ENCODE peak calls at places on chromosomes 2 and 18, in four cellular contexts. B, G, Z and O are unnamed samples. For H3K9me3, the result is how much of the 10 kb centered on the place peaks cover.

GRCh38 chr2:126661001-126661400 is 5.0 kb downstream of the GYPC start:
- DNase-seq in B (no peak), G (no peak), Z (no peak), O (no peak)

GRCh38 chr2:127996160-127996559 is 31.7 kb downstream of the SAP130 start:
- DNase-seq in B (no peak), G (no peak), Z (no peak), O (no peak)

GRCh38 chr2:100857915-100858314 is 38.0 kb downstream of the NPAS2 start:
- DNase-seq in B (no peak), G (no peak), Z (no peak), O (no peak)

GRCh38 chr18:61334951-61335736 is 1.9 kb downstream of the CDH20 start:
- DNase-seq in B (no peak), G (no peak), Z (no peak), O (no peak)

GRCh38 chr2:156229724-156230362 is 102.7 kb downstream of the NR4A2 start:
- DNase-seq in B (no peak), G (no peak), Z (no peak), O (peak)

GRCh38 chr2:171430516-171431410 is 3.0 kb downstream of the METTL8 start:
- DNase-seq in B (no peak), G (no peak), Z (no peak), O (no peak)

GRCh38 chr2:3001595-3002184 is 375.9 kb downstream of the EIPR1 start:
- DNase-seq in B (no peak), G (no peak), Z (no peak), O (no peak)

GRCh38 chr2:242069018-242069417 is 199.5 kb downstream of the RTP5 start:
- DNase-seq in B (no peak), G (no peak), Z (no peak), O (no peak)

GRCh38 chr2:70546376-70546775 is 7.2 kb downstream of the TGFA start:
- DNase-seq in B (no peak), G (no peak), Z (no peak), O (no peak)

GRCh38 chr18:39506581-39506980 is 1941.0 kb upstream of the CELF4 start:
- DNase-seq in B (no peak), G (no peak), Z (no peak), O (no peak)

GRCh38 chr18:45590546-45590945 is 24.7 kb upstream of the SLC14A2 start:
- DNase-seq in B (no peak), G (no peak), Z (no peak), O (no peak)

GRCh38 chr2:149115781-149116180 is 77.3 kb downstream of the LYPD6B start:
- DNase-seq in B (no peak), G (no peak), Z (no peak), O (no peak)

GRCh38 chr2:152475982-152476381 is 141.0 kb downstream of the FMNL2 start:
- DNase-seq in B (no peak), G (no peak), Z (no peak), O (no peak)
- TF ChIP-seq SUZ12 in B (no peak), G (no peak), Z (no peak), O (no peak)

DNA sequence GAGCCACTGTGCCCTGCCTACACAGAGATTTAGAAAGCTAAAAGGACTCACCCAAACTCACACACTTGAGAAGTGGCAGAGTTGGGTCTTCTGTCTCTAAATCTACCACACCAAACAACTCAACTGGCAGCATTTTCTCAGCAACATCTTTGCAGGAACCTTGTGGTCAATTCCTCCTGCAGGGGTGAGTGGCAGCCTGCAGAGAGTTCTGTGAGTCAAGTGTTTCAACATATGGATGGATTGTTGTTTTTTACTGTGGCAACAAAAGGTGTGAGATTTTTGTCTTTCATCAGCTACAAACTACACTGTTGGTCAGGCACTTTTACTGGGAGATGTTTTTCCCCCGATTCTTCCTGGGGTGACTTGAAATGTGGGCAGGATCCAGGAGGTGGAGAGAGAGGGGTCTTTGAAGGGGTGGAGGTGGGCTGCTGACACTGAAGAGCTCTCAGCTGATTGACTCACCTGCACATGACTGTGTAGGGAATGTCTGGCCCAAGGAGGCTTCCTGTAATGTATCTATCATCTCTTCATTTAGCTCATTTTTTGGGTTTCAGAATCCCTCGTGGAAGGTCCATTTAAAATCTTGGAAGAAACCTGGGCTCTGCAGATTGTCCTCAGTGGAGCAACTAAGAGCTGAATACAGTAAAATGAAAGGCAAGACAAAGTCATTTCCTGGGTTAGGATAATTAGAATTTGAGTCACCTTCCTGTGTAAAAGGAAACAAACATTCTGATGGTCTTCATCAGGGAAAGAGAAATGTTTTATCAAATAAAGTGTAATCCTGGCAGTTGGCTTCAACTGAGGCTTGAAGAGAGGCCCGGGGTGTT is 98.6 kb downstream of the MSH2 start:
- DNase-seq in B (no peak), G (no peak), Z (no peak), O (no peak)
- H3K9me3 ChIP-seq in B (under half), G (under half), Z (under half), O (half or more)

DNA sequence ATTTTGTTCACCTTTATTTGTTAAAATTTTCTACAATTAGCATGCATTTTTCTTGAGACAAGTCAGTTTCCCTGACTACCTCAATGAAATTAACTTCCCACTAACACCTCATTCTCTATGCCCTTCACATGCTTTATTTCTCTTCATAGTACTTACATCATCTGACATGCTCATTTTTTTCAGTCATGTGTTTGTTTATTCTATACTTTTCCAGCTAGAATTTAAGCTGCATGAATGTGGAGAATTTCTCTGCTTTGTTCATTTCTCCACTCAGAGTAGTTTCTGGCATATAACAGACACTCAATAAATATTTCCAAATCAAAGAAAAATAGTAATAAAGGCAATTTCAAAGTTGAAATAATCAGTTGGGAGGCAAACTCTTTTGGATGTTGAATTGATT is 78.9 kb upstream of the SCN7A start:
- DNase-seq in B (no peak), G (no peak), Z (no peak), O (no peak)
- TF ChIP-seq SUZ12 in B (no peak), G (no peak), Z (no peak), O (no peak)

GRCh38 chr2:153165021-153165420 is 313.5 kb downstream of the RPRM start:
- DNase-seq in B (no peak), G (no peak), Z (no peak), O (no peak)

DNA sequence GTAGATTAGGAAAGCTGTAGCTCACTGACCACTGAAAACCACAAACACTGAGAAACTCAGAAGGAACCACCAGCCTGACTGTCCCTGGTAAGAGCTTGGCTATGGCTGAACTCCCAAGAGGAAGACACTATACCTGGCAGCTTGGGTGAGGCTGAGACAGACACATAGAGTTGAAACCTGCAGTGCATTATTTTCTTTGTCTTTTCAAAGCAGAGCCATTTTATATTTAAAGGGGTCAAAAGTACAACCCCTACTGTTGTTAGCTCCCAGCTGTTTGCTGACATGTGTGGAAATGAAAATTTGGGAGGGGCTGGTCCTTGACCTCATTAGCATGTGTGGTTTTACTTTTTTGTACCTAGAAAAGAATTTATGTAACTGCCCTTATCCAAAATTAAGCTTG is 309.0 kb downstream of the RPRM start:
- DNase-seq in B (no peak), G (no peak), Z (no peak), O (no peak)
- H3K9me3 ChIP-seq in B (under half), G (under half), Z (under half), O (under half)

GRCh38 chr18:59311631-59312030 is 6.8 kb downstream of the CPLX4 start:
- DNase-seq in B (no peak), G (no peak), Z (no peak), O (no peak)
- TF ChIP-seq SUZ12 in B (no peak), G (no peak), Z (no peak), O (no peak)

DNA sequence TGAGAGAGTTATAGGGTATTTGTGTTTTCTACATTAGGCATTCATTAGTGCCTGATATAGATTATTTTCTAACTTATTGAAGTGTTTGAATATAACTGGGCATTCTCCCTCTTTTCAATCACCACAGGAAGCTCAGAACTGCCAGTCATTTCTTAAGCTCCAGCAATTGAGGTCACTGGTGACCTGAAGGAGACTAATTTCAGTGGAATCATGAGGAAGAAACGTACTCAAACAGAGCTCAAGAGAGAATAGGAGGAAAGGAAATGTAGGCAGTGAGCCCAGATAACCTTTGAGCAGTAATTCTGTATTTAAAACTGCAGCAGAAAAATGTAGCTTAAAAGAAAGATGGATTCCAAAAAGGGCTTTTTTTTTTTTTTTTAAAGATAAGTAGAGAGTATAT is 1035.5 kb downstream of the SOCS6 start:
- DNase-seq in B (no peak), G (no peak), Z (no peak), O (no peak)
- H3K9me3 ChIP-seq in B (half or more), G (under half), Z (under half), O (under half)

DNA sequence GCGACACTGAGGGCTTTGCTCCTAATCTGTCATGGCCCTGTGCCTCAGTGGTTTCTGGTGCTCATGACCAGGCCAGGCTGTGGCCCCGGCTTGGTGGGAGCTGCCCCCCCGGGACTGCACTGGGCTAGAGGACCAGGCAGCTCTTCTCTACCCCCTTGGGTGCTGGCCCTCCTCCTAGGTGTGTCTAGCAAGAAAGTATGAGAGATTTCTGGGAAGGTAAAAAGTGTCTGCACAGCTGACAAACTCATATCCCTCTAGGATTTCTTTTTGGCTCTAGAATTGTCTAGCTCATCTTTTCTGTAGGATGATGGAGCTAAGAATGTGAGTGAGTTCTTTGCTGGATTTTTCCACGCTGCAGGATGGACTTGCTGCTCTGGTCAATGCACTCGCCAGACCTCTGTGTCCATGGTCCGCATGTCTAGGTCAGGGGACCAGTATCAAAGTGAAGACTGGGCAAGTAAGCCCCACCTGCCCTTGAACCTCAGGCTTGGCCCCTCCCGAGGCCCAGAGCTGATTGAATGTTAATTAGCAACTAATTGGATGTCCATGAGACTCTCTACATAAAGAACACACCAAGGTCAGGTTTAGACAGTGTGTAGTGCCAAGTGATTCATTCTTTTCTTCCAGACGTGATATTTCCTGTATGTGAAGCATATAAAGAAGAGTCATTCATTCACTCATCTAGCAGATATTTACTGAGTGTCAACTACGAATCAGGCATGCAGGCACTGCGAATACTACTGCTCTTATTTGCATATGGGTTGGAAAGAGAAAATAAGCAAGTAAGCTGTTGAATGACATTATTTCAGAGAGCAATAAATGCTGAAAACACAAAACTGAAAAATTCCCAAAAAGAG is 15.6 kb upstream of the PSD4 start:
- DNase-seq in B (no peak), G (no peak), Z (no peak), O (no peak)
- TF ChIP-seq SUZ12 in B (no peak), G (no peak), Z (no peak), O (no peak)

GRCh38 chr2:238473014-238473413 is 46.3 kb downstream of the ASB1 start:
- DNase-seq in B (no peak), G (no peak), Z (no peak), O (no peak)

GRCh38 chr2:238475571-238475970 is 48.8 kb downstream of the ASB1 start:
- DNase-seq in B (no peak), G (no peak), Z (no peak), O (no peak)

GRCh38 chr2:238473523-238473922 is 46.8 kb downstream of the ASB1 start:
- DNase-seq in B (no peak), G (no peak), Z (no peak), O (no peak)

GRCh38 chr2:238476258-238476657 is 49.5 kb downstream of the ASB1 start:
- DNase-seq in B (no peak), G (no peak), Z (no peak), O (no peak)

GRCh38 chr2:238475034-238475433 is 48.3 kb downstream of the ASB1 start:
- DNase-seq in B (no peak), G (no peak), Z (no peak), O (no peak)
- H3K9me3 ChIP-seq in B (under half), G (under half), Z (under half), O (under half)

GRCh38 chr18:64513401-64513800 is 364.5 kb upstream of the LINC00305 start:
- DNase-seq in B (no peak), G (no peak), Z (no peak), O (no peak)
- TF ChIP-seq SUZ12 in B (no peak), G (no peak), Z (no peak), O (no peak)